ENCODE peak calls at places on chromosome 7, in six cellular contexts. W, G, U, V, M and H are unnamed samples.

GRCh38 chr7:142557971-142558582 is 191.2 kb upstream of the PRSS1 start:
- DNase-seq in W (peak), G (peak), U (peak), V (peak), M (peak), H (peak)

GRCh38 chr7:129703751-129704150 is 92.2 kb downstream of the NRF1 start:
- DNase-seq in W (no peak), G (no peak), U (no peak), V (no peak), M (no peak), H (no peak)

GRCh38 chr7:90597527-90597871 is 1.4 kb downstream of the CDK14 start:
- DNase-seq in W (no peak), G (no peak), U (peak), V (no peak), M (no peak), H (no peak)

GRCh38 chr7:151178831-151179230 is 8.2 kb downstream of the ASB10 start:
- DNase-seq in W (no peak), G (no peak), U (no peak), V (no peak), M (no peak), H (no peak)

GRCh38 chr7:585229-585711 is 65.6 kb upstream of the PDGFA start:
- DNase-seq in W (peak), G (no peak), U (no peak), V (no peak), M (no peak), H (no peak)

GRCh38 chr7:154750353-154750801 is 252.5 kb downstream of the PAXIP1 start:
- DNase-seq in W (no peak), G (no peak), U (no peak), V (no peak), M (no peak), H (no peak)

GRCh38 chr7:149007615-149008014 is 20.7 kb downstream of the PDIA4 start:
- DNase-seq in W (no peak), G (no peak), U (no peak), V (no peak), M (no peak), H (no peak)

GRCh38 chr7:99679032-99679399 is 780 bp downstream of the CYP3A5 start:
- DNase-seq in W (peak), G (no peak), U (peak), V (no peak), M (peak), H (peak)

GRCh38 chr7:2862831-2863361 is 18.8 kb upstream of the GNA12 start:
- DNase-seq in W (peak), G (no peak), U (peak), V (no peak), M (no peak), H (no peak)

GRCh38 chr7:118232837-118233236 is 8.3 kb downstream of the ANKRD7 start:
- DNase-seq in W (no peak), G (no peak), U (no peak), V (no peak), M (no peak), H (no peak)

GRCh38 chr7:5997210-5997808 is 11.5 kb downstream of the PMS2 start:
- DNase-seq in W (peak), G (peak), U (peak), V (peak), M (peak), H (peak)

GRCh38 chr7:86282014-86282682 is 361.6 kb upstream of the GRM3 start:
- DNase-seq in W (no peak), G (peak), U (no peak), V (peak), M (peak), H (no peak)

GRCh38 chr7:139526578-139527544 is 3.4 kb downstream of the CLEC2L start:
- DNase-seq in W (peak), G (no peak), U (peak), V (no peak), M (peak), H (peak)

GRCh38 chr7:69702357-69702756 is 104.1 kb downstream of the AUTS2 start:
- DNase-seq in W (no peak), G (no peak), U (no peak), V (no peak), M (no peak), H (no peak)

DNA sequence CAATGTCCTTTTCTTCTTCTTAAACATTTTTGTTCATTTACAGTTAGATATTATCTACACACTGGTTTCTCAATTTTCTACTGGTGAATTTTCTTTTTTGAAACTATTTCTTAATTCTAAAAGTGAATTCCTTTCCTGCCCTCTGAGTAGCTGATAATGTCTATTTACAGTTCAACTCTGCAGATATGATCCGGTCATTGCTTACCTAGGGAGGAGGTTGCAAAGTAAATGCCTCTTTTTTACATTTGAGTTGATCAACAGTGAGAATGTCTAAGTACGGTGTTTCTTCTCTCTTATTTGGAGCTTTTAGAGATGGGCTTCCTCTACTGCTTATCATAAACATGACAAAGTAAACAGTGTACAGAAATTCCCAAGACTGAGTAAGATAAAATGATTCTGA is 20.6 kb upstream of the ORC5 start:
- DNase-seq in W (no peak), G (no peak), U (no peak), V (no peak), M (no peak), H (no peak)
- TF ChIP-seq CTCF in W (no peak), G (no peak), U (no peak), V (no peak), M (no peak), H (no peak)

DNA sequence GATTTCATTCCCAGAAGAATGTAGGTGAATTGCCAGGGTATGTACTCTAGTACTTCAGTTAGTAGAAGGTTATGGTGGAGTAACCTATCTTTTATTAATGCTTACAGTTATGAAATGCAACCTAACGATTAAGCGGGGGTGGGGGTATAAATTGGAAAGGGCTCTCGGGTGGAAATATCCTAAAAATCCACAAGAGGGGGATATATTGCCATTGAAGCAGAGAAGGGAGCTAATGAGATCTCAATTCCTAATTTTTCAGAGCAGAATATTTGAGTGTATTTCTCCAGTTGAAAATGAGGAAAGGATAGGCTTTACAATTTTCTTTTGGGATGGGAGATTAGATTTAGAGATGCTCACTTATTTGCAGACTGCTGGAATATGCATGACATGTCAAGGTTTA is 90.8 kb downstream of the DNAJB9 start:
- DNase-seq in W (peak), G (no peak), U (peak), V (peak), M (peak), H (no peak)
- TF ChIP-seq CTCF in W (peak), G (no peak), U (peak), V (peak), M (peak), H (no peak)

GRCh38 chr7:26368542-26368941 is 76.9 kb downstream of the SNX10 start:
- DNase-seq in W (no peak), G (no peak), U (peak), V (no peak), M (no peak), H (no peak)
- TF ChIP-seq CTCF in W (no peak), G (no peak), U (peak), V (peak), M (peak), H (no peak)

GRCh38 chr7:72187179-72187578 is 225.0 kb downstream of the CALN1 start:
- DNase-seq in W (no peak), G (peak), U (no peak), V (no peak), M (no peak), H (no peak)

GRCh38 chr7:72182036-72182435 is 230.1 kb downstream of the CALN1 start:
- DNase-seq in W (no peak), G (no peak), U (no peak), V (no peak), M (no peak), H (no peak)

DNA sequence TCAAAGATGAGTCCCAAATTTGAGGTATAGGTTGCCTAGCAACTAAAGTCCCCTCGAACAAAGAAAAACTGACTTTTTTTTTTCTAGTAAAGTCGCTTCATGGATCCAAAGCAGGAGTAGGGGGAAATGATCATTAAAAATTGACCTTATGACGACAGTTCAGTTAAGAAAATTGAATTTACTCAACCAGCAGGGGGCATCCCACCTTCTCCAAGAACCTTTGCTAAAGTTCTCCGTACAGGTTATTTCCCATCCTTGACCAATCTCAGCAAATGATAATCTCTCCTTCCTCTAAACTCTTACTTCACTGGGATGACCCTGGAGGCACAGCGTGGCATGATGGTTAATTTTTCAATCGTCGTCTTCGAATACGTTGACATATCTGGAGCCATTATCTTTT is 228.3 kb downstream of the CALN1 start:
- DNase-seq in W (peak), G (peak), U (no peak), V (peak), M (peak), H (peak)
- TF ChIP-seq CTCF in W (no peak), G (peak), U (no peak), V (peak), M (peak), H (peak)

DNA sequence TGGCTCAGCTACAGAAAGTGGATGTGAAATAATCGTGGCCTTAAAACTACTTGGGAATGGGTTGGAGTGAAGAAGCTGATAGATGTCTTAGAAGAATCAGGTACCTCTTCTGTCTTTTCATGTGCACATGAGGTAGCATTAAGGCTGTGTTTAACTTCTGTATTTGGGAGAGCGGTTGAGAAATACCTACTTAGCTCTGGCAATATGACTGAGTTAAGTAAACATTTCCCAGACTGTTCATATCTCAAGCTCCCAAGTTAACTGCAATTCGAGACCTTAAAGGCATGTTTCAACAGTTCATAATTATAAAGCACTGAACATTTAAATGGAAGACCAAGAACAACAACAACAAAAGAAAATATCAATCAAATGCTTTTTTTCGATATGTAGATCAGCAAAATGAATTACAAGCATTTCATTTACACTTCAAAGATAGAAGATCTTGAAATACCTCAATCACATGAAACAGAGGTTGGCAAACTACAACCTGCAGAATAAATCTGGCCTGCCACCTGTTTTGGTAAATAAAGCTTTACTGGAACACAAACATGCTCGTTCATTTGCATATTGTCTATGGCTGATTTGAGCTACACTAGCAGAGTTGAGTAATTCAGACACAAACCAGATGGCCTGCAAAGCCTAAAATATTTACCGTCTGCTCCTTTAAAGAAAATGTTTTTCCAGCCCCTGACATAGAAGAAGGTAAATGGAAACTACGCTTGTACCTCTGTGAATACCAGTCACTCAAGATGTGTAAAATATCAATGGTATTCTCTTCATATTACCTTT is 337.1 kb upstream of the GLI3 start:
- DNase-seq in W (peak), G (no peak), U (peak), V (no peak), M (peak), H (no peak)
- TF ChIP-seq CTCF in W (no peak), G (no peak), U (no peak), V (no peak), M (no peak), H (no peak)

GRCh38 chr7:81447351-81447952 is 322.4 kb downstream of the HGF start:
- DNase-seq in W (peak), G (no peak), U (peak), V (peak), M (peak), H (no peak)
- TF ChIP-seq CTCF in W (peak), G (peak), U (peak), V (peak), M (peak), H (peak)

GRCh38 chr7:27933691-27934565 is 194.0 kb downstream of the TAX1BP1 start:
- DNase-seq in W (peak), G (peak), U (no peak), V (no peak), M (no peak), H (no peak)
- TF ChIP-seq CTCF in W (peak), G (no peak), U (peak), V (peak), M (peak), H (peak)

DNA sequence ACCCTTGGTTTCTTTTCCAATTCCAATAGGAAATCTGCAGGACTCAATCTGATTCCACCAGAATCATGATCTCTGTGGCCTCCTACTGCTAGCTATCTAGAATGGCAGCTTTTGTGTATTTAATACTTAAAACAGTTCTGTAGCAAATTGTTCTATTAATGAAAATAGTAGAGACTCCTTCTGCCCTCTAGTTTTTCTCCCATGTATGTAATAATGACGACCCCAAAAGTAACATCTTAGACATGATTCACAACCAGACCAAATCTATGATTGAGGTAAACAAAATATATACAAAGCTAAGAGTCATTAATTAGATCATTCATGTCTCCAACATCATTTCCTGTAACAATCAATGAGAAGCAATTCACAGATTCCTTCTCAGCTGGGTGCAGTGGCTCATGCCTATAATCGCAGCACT is 259.1 kb upstream of the MKLN1 start:
- DNase-seq in W (peak), G (no peak), U (peak), V (no peak), M (no peak), H (no peak)
- TF ChIP-seq CTCF in W (peak), G (no peak), U (peak), V (peak), M (peak), H (peak)